ENCODE peak calls at places on chromosomes 7 and 10, in six cellular contexts. O is left ventricle myocardium inferior, P is bronchial epithelial cell, C is kidney epithelial cell, F is stomach, A is A549. R is an unnamed sample.

GRCh38 chr7:70301673-70302072 is 703.4 kb downstream of the AUTS2 start:
- DNase-seq in F (no peak), P (no peak), O (no peak), A (no peak), C (no peak), R (no peak)

GRCh38 chr10:82811621-82812020 is 936.6 kb downstream of the NRG3 start:
- DNase-seq in F (no peak), C (no peak), O (no peak), A (no peak), P (no peak), R (no peak)

GRCh38 chr10:75469018-75469616 is 37.7 kb downstream of the LRMDA start:
- DNase-seq in C (no peak), A (peak; percentile 59), F (no peak), P (peak; percentile 98), O (no peak), R (peak; percentile 83)

GRCh38 chr7:148688526-148688925 is 10.2 kb upstream of the CUL1 start:
- DNase-seq in A (no peak), F (no peak), O (no peak), P (no peak), C (no peak), R (no peak)

GRCh38 chr10:97407952-97408248 is 6.8 kb upstream of the RRP12 start:
- DNase-seq in A (no peak), C (no peak), O (no peak), P (no peak), F (no peak), R (no peak)

GRCh38 chr10:132322621-132323048 is 9.4 kb upstream of the LRRC27 start:
- DNase-seq in F (no peak), O (no peak), P (no peak), C (no peak), A (peak; percentile 64), R (no peak)

GRCh38 chr10:111600772-111601171 is 523.9 kb downstream of the ADRA2A start:
- DNase-seq in O (peak; percentile 25), P (no peak), C (no peak), F (no peak), A (no peak), R (no peak)

GRCh38 chr10:60299390-60299778 is 90.3 kb downstream of the ANK3 start:
- DNase-seq in O (no peak), A (no peak), C (no peak), P (no peak), F (no peak), R (no peak)

GRCh38 chr7:77326131-77326530 is 90.0 kb downstream of the GSAP start:
- DNase-seq in A (no peak), O (no peak), C (no peak), P (peak; percentile 74), F (no peak), R (no peak)

GRCh38 chr7:479115-479947 is 40.3 kb downstream of the PDGFA start:
- DNase-seq in C (no peak), F (no peak), O (peak; percentile 7), A (no peak), P (no peak), R (no peak)

GRCh38 chr10:127149613-127150081 is 46.7 kb downstream of the INSYN2A start:
- DNase-seq in O (no peak), F (no peak), A (no peak), C (no peak), P (no peak), R (no peak)

GRCh38 chr7:115198143-115198542 is 276.2 kb downstream of the MDFIC start:
- DNase-seq in C (no peak), F (no peak), P (no peak), A (no peak), O (no peak), R (peak; percentile 7)

GRCh38 chr7:26531926-26532325 is 240.3 kb downstream of the SNX10 start:
- DNase-seq in O (no peak), P (no peak), A (no peak), F (no peak), C (no peak), R (no peak)

GRCh38 chr10:122019414-122019975 is 30.5 kb downstream of the TACC2 start:
- DNase-seq in F (peak; percentile 87), A (no peak), O (no peak), P (peak; percentile 80), C (no peak), R (no peak)

GRCh38 chr10:13877154-13877909 is 290.6 kb downstream of the PRPF18 start:
- DNase-seq in O (peak; percentile 74), F (peak; percentile 43), P (no peak), C (no peak), A (no peak), R (no peak)

GRCh38 chr10:3761916-3762708 is 22.9 kb downstream of the KLF6 start:
- DNase-seq in P (peak; percentile 75), F (no peak), A (no peak), C (no peak), O (no peak), R (no peak)

GRCh38 chr7:17934094-17934493 is 6.2 kb downstream of the SNX13 start:
- DNase-seq in O (no peak), A (no peak), P (no peak), C (no peak), F (no peak), R (no peak)

GRCh38 chr10:58237014-58237830 is 30.5 kb downstream of the IPMK start:
- DNase-seq in C (peak; percentile 91), P (peak; percentile 84), O (no peak), A (peak; percentile 70), F (no peak), R (peak; percentile 55)

GRCh38 chr10:97089209-97089865 is 96.4 kb downstream of the SLIT1 start:
- DNase-seq in P (peak; percentile 57), A (no peak), C (no peak), O (no peak), F (no peak), R (no peak)

GRCh38 chr7:133003052-133003910 is 78.6 kb downstream of the CHCHD3 start:
- DNase-seq in C (no peak), P (no peak), O (no peak), F (no peak), A (no peak), R (no peak)

GRCh38 chr10:129305046-129305445 is 162.0 kb upstream of the MGMT start:
- DNase-seq in F (no peak), A (no peak), P (peak; percentile 39), O (no peak), C (no peak), R (no peak)

DNA sequence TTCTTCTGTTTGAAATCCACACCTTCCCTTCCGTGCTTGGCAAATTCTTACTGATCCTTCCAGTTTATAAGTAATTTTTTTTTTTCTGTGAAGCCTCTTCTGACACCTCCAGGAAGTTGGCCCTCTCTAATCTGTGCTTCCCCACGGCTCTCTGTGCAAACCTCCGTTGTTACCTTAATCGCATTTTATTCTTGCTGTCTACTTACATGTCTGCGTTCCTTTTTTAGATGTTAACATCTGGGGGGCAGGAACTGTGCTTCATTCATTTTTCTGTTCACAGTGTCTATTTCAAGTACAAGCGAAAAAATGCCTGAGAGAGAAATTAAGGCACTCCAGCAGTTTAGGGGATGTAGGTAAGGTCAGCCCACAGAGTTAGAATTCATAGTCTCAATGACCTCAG is 8.4 kb upstream of the CAMK1D start:
- DNase-seq in P (no peak), F (no peak), C (no peak), O (no peak), A (no peak), R (no peak)
- H3K4me3 ChIP-seq in P (no peak overlapping the region), F (no peak overlapping the region), C (no peak overlapping the region), O (no peak overlapping the region), A (no peak overlapping the region), R (no peak overlapping the region)

GRCh38 chr7:87127019-87127418 is 25.2 kb upstream of the DMTF1 start:
- DNase-seq in A (no peak), O (no peak), F (no peak), C (no peak), P (no peak), R (no peak)

GRCh38 chr7:87129836-87130235 is 22.4 kb upstream of the DMTF1 start:
- DNase-seq in P (no peak), O (no peak), A (no peak), F (no peak), C (no peak), R (no peak)

GRCh38 chr7:87131806-87132205 is 20.4 kb upstream of the DMTF1 start:
- DNase-seq in F (no peak), O (no peak), C (no peak), P (no peak), A (no peak), R (no peak)

GRCh38 chr7:87128883-87129282 is 23.4 kb upstream of the DMTF1 start:
- DNase-seq in F (no peak), P (no peak), C (no peak), O (no peak), A (no peak), R (no peak)

DNA sequence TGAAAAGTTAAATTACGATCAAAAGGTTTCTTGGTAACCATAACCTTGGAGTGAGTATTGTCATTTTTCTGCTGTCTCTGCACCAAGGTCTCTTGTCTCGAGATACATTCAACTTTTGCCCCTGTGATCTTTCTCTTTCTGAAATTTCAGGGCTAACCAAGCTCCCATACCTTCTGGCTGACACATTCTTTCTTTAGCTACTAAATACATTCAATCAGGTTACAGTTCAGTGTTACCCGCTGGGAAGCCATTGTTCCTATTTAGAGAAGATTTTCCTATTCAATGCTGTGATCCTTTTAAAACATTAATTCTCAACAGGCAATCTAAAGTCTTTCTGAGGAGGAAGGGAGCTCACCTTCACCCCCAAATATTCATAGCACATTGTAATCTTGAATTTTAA is 22.9 kb upstream of the DMTF1 start:
- DNase-seq in P (no peak), C (no peak), F (no peak), O (no peak), A (no peak), R (no peak)
- H3K4me3 ChIP-seq in P (no peak overlapping the region), C (no peak overlapping the region), F (no peak overlapping the region), O (no peak overlapping the region), A (no peak overlapping the region), R (no peak overlapping the region)

GRCh38 chr7:95547356-95547755 is 49.0 kb downstream of the PDK4 start:
- DNase-seq in C (no peak), P (no peak), F (no peak), O (no peak), A (no peak), R (no peak)

GRCh38 chr7:95553939-95554338 is 42.4 kb downstream of the PDK4 start:
- DNase-seq in C (no peak), A (no peak), O (no peak), F (no peak), P (no peak), R (no peak)

GRCh38 chr7:95549818-95550529 is 46.3 kb downstream of the PDK4 start:
- DNase-seq in A (peak; percentile 74), O (peak; percentile 89), F (peak; percentile 94), P (peak; percentile 98), C (peak; percentile 96), R (no peak)

GRCh38 chr7:95547949-95548348 is 48.4 kb downstream of the PDK4 start:
- DNase-seq in F (no peak), P (no peak), O (no peak), A (no peak), C (no peak), R (no peak)

DNA sequence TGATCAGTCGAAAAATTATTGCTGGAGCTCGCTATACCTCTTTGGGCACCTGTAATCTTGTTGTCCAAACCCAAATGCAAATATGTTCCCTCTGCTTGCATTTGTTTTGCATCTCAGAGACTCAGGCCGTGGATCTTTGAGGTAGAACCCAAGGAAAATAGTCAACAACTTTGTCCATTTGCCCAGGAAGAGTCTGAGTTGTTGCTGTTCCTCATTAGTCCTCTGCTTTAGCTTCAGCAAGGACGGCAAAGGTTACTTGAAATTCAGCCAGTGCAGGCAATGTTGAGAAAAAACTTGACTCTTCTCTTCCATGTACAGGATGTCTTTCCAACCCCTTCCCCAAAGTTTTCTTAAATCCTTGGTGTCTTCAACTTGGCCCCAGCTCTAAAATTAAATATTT is 45.8 kb downstream of the PDK4 start:
- DNase-seq in O (no peak), P (no peak), C (no peak), A (no peak), F (no peak), R (no peak)
- H3K4me3 ChIP-seq in O (peak overlapping the region; percentile 38), P (no peak overlapping the region), C (no peak overlapping the region), A (no peak overlapping the region), F (no peak overlapping the region), R (no peak overlapping the region)

GRCh38 chr7:128939075-128939860 is 1.5 kb downstream of the IRF5 start:
- DNase-seq in A (no peak), C (no peak), F (no peak), O (no peak), P (no peak), R (no peak)
- H3K4me3 ChIP-seq in A (peak overlapping the region; percentile 80), C (no peak overlapping the region), F (peak overlapping the region; percentile 66), O (peak overlapping the region; percentile 67), P (no peak overlapping the region), R (no peak overlapping the region)

R was measured in AG04449.